ENCODE peak calls at places on chromosomes 12 and 14, in four cellular contexts. One of them, this sample, is unnamed.

GRCh38 chr12:80565276-80565675 is 121.2 kb downstream of the PTPRQ start:
- DNase-seq in HFF-Myc: peak; percentile 36
- DNase-seq in endothelial cell: no peak
- DNase-seq in sigmoid colon: no peak
- DNase-seq in this sample: no peak

GRCh38 chr12:18320036-18320617 is 58.8 kb downstream of the PIK3C2G start:
- DNase-seq in sigmoid colon: no peak
- DNase-seq in HFF-Myc: peak; percentile 30
- DNase-seq in endothelial cell: peak; percentile 50
- DNase-seq in this sample: no peak

GRCh38 chr12:111764120-111764821 is 2.5 kb upstream of the ALDH2 start:
- DNase-seq in HFF-Myc: no peak
- DNase-seq in endothelial cell: no peak
- DNase-seq in sigmoid colon: no peak
- DNase-seq in this sample: no peak

GRCh38 chr14:101731187-101732080 is 30.1 kb upstream of the PPP2R5C start:
- DNase-seq in HFF-Myc: peak; percentile 39
- DNase-seq in sigmoid colon: peak; percentile 77
- DNase-seq in endothelial cell: no peak
- DNase-seq in this sample: no peak

GRCh38 chr14:81366259-81366658 is 33.9 kb downstream of the STON2 start:
- DNase-seq in endothelial cell: no peak
- DNase-seq in HFF-Myc: no peak
- DNase-seq in sigmoid colon: no peak
- DNase-seq in this sample: no peak

GRCh38 chr14:22065372-22065771 is 391.8 kb upstream of the OR4E1 start:
- DNase-seq in endothelial cell: no peak
- DNase-seq in HFF-Myc: no peak
- DNase-seq in sigmoid colon: no peak
- DNase-seq in this sample: no peak

GRCh38 chr12:45232771-45233372 is 17.0 kb downstream of the ANO6 start:
- DNase-seq in HFF-Myc: peak; percentile 89
- DNase-seq in sigmoid colon: peak; percentile 73
- DNase-seq in endothelial cell: no peak
- DNase-seq in this sample: no peak

GRCh38 chr12:101671157-101671791 is 26.2 kb upstream of the CHPT1 start:
- DNase-seq in HFF-Myc: no peak
- DNase-seq in sigmoid colon: no peak
- DNase-seq in endothelial cell: no peak
- DNase-seq in this sample: no peak

GRCh38 chr14:68680541-68681051 is 112.3 kb downstream of the ZFP36L1 start:
- DNase-seq in HFF-Myc: peak; percentile 70
- DNase-seq in sigmoid colon: peak; percentile 73
- DNase-seq in endothelial cell: no peak
- DNase-seq in this sample: no peak

GRCh38 chr12:79634957-79635471 is 55.8 kb downstream of the PAWR start:
- DNase-seq in endothelial cell: no peak
- DNase-seq in sigmoid colon: no peak
- DNase-seq in HFF-Myc: no peak
- DNase-seq in this sample: no peak

GRCh38 chr12:94545937-94546771 is 86.5 kb upstream of the CEP83 start:
- DNase-seq in sigmoid colon: no peak
- DNase-seq in HFF-Myc: no peak
- DNase-seq in endothelial cell: peak; percentile 52
- DNase-seq in this sample: no peak

DNA sequence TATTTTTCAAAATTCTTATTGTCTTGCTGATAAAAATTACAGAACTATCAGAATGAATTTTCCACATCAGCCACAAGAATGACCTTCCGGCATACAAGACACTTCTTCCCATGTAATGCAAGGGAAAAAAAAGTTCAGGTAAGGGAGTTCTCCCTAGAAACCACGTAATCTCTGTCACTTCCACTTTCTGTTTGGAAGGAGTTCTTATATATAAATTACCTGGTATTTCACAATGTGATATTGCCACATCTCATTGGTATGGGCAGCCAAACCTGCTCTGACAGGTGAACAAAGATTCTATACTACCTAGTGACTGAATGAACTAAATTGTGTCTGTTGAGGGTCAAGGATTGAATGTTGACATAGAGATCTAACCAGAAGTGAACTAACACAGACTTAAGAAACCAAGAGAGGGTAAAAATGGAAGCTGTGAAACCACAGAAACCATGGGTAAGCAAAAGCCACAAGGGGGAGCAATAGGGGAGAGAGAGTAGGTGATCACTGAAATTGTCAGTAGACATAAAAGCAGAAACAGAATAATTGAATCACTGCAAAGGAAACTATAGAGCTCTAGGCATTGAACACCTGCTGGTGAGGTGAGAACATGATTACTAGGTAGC is 161.3 kb downstream of the RPL10L start:
- DNase-seq in endothelial cell: peak; percentile 44
- DNase-seq in sigmoid colon: no peak
- DNase-seq in HFF-Myc: no peak
- DNase-seq in this sample: no peak
- TF ChIP-seq CTCF in endothelial cell: peak; percentile 54
- TF ChIP-seq CTCF in sigmoid colon: no peak
- TF ChIP-seq CTCF in HFF-Myc: peak; percentile 2
- TF ChIP-seq CTCF in this sample: peak; percentile 43

GRCh38 chr12:10365716-10366433 is 24.0 kb downstream of the KLRK1 start:
- DNase-seq in HFF-Myc: no peak
- DNase-seq in endothelial cell: no peak
- DNase-seq in sigmoid colon: no peak
- DNase-seq in this sample: no peak
- TF ChIP-seq CTCF in HFF-Myc: peak; percentile 3
- TF ChIP-seq CTCF in endothelial cell: peak; percentile 26
- TF ChIP-seq CTCF in sigmoid colon: no peak
- TF ChIP-seq CTCF in this sample: peak; percentile 31

GRCh38 chr12:31009976-31010375 is 63.7 kb upstream of the DDX11 start:
- DNase-seq in sigmoid colon: peak; percentile 34
- DNase-seq in HFF-Myc: no peak
- DNase-seq in endothelial cell: no peak
- DNase-seq in this sample: no peak

GRCh38 chr12:31015215-31015614 is 58.4 kb upstream of the DDX11 start:
- DNase-seq in HFF-Myc: no peak
- DNase-seq in sigmoid colon: peak; percentile 19
- DNase-seq in endothelial cell: no peak
- DNase-seq in this sample: no peak

GRCh38 chr12:31008961-31009840 is 64.5 kb upstream of the DDX11 start:
- DNase-seq in HFF-Myc: no peak
- DNase-seq in endothelial cell: no peak
- DNase-seq in sigmoid colon: peak; percentile 38
- DNase-seq in this sample: no peak

GRCh38 chr12:31011336-31011735 is 62.3 kb upstream of the DDX11 start:
- DNase-seq in sigmoid colon: peak; percentile 32
- DNase-seq in HFF-Myc: no peak
- DNase-seq in endothelial cell: no peak
- DNase-seq in this sample: no peak

GRCh38 chr12:31011746-31012567 is 61.7 kb upstream of the DDX11 start:
- DNase-seq in sigmoid colon: peak; percentile 42
- DNase-seq in HFF-Myc: no peak
- DNase-seq in endothelial cell: no peak
- DNase-seq in this sample: peak; percentile 59
- TF ChIP-seq CTCF in sigmoid colon: no peak
- TF ChIP-seq CTCF in HFF-Myc: no peak
- TF ChIP-seq CTCF in endothelial cell: no peak
- TF ChIP-seq CTCF in this sample: no peak

GRCh38 chr12:63770375-63770774 is 9.3 kb upstream of the RXYLT1 start:
- DNase-seq in HFF-Myc: no peak
- DNase-seq in sigmoid colon: no peak
- DNase-seq in endothelial cell: no peak
- DNase-seq in this sample: no peak

GRCh38 chr12:63764481-63764880 is 15.2 kb upstream of the RXYLT1 start:
- DNase-seq in endothelial cell: no peak
- DNase-seq in sigmoid colon: no peak
- DNase-seq in HFF-Myc: no peak
- DNase-seq in this sample: no peak

GRCh38 chr12:63766498-63766897 is 13.2 kb upstream of the RXYLT1 start:
- DNase-seq in HFF-Myc: no peak
- DNase-seq in sigmoid colon: no peak
- DNase-seq in endothelial cell: no peak
- DNase-seq in this sample: no peak
- TF ChIP-seq CTCF in HFF-Myc: no peak
- TF ChIP-seq CTCF in sigmoid colon: no peak
- TF ChIP-seq CTCF in endothelial cell: peak; percentile 21
- TF ChIP-seq CTCF in this sample: peak; percentile 86

DNA sequence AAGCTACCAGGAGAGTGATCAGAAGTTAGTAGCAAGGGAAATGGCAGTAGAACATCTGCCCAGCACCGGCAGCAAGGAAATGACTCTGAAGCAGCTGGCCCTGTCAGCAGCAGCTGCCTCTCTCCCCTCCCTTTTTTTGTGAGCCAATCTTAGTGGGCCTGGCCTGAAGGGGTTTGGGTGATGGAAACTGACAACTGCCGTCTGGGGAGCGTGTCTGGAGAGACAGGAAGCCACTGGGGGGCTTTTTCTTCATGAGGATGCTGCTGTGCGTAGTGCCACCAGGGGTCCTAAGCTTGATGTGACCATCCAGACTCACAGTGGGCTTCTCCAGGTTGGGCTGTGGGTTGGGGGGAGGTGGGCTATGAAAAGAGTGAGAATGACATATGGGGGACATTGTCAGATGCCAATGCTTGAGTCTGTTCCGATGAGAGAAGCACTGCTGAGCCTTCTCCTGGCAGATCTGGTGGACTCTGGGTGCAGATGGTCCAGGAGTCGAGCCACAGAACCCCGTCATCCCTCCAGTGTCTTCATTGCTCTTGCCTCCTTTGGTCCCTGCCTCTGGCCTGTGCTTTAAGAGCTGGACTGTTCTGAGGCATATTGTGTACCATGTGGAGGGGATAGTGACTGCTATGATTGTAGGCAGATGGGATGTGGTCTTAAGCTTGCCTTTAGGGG is 87.6 kb upstream of the HIF1A start:
- DNase-seq in HFF-Myc: no peak
- DNase-seq in sigmoid colon: no peak
- DNase-seq in endothelial cell: peak; percentile 15
- DNase-seq in this sample: no peak
- TF ChIP-seq CTCF in HFF-Myc: no peak
- TF ChIP-seq CTCF in sigmoid colon: no peak
- TF ChIP-seq CTCF in endothelial cell: no peak
- TF ChIP-seq CTCF in this sample: peak; percentile 39

DNA sequence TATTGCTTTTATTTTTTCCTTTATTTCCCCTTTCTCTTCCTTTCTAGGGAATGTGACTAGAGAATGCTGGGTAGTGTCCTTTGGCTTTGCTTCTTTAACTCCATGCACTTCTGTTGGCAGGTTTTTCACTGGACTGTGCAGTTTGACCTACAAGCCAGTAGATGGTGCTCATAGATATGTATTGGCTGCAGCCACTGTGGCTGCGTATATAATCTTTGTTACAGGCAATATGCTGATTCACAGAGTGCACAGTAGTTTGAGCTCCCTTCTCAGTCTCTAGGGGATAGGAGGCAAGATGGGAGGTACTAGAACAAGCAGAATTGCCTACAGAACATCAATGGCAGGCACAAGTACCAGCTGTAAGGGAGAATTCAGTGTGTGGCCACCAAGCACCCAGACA is 503.5 kb downstream of the LRFN5 start:
- DNase-seq in HFF-Myc: peak; percentile 25
- DNase-seq in sigmoid colon: no peak
- DNase-seq in endothelial cell: peak; percentile 15
- DNase-seq in this sample: no peak
- TF ChIP-seq CTCF in HFF-Myc: peak; percentile 69
- TF ChIP-seq CTCF in sigmoid colon: no peak
- TF ChIP-seq CTCF in endothelial cell: no peak
- TF ChIP-seq CTCF in this sample: peak; percentile 75